ENCODE peak calls at places on chromosomes 12 and 14, in four cellular contexts. One of them, this sample, is unnamed.

GRCh38 chr14:97058071-97058470 is 260.9 kb downstream of the VRK1 start:
- DNase-seq in body of pancreas: no peak
- DNase-seq in stomach: no peak
- DNase-seq in CD4-positive, alpha-beta T cell: no peak
- DNase-seq in this sample: no peak

GRCh38 chr14:101002738-101003137 is 99.2 kb upstream of the RTL1 start:
- DNase-seq in body of pancreas: no peak
- DNase-seq in stomach: no peak
- DNase-seq in CD4-positive, alpha-beta T cell: no peak
- DNase-seq in this sample: no peak

GRCh38 chr12:11756022-11756421 is 106.5 kb downstream of the ETV6 start:
- DNase-seq in body of pancreas: no peak
- DNase-seq in stomach: no peak
- DNase-seq in CD4-positive, alpha-beta T cell: no peak
- DNase-seq in this sample: no peak

GRCh38 chr12:75725505-75726120 is 214.2 kb upstream of the KRR1 start:
- DNase-seq in body of pancreas: no peak
- DNase-seq in stomach: no peak
- DNase-seq in CD4-positive, alpha-beta T cell: no peak
- DNase-seq in this sample: peak

GRCh38 chr12:14802961-14803829 is at the start of the genes C12orf60 and WBP11:
- DNase-seq in body of pancreas: peak
- DNase-seq in stomach: peak
- DNase-seq in CD4-positive, alpha-beta T cell: peak
- DNase-seq in this sample: peak

GRCh38 chr12:20314325-20314724 is 54.0 kb upstream of the PDE3A start:
- DNase-seq in body of pancreas: no peak
- DNase-seq in stomach: no peak
- DNase-seq in CD4-positive, alpha-beta T cell: no peak
- DNase-seq in this sample: peak

GRCh38 chr14:55977346-55977745 is 140.9 kb upstream of the PELI2 start:
- DNase-seq in body of pancreas: no peak
- DNase-seq in stomach: no peak
- DNase-seq in CD4-positive, alpha-beta T cell: no peak
- DNase-seq in this sample: no peak

GRCh38 chr12:116318738-116319050 is 41.2 kb upstream of the MED13L start:
- DNase-seq in body of pancreas: peak
- DNase-seq in stomach: peak
- DNase-seq in CD4-positive, alpha-beta T cell: no peak
- DNase-seq in this sample: no peak

GRCh38 chr12:25051583-25052190 is 102.8 kb upstream of the BCAT1 start:
- DNase-seq in body of pancreas: peak
- DNase-seq in stomach: no peak
- DNase-seq in CD4-positive, alpha-beta T cell: peak
- DNase-seq in this sample: no peak

GRCh38 chr12:13171921-13172859 is 24.3 kb upstream of the EMP1 start:
- DNase-seq in body of pancreas: no peak
- DNase-seq in stomach: no peak
- DNase-seq in CD4-positive, alpha-beta T cell: no peak
- DNase-seq in this sample: peak

GRCh38 chr12:131528144-131528543 is 182.7 kb upstream of the SFSWAP start:
- DNase-seq in body of pancreas: no peak
- DNase-seq in stomach: no peak
- DNase-seq in CD4-positive, alpha-beta T cell: no peak
- DNase-seq in this sample: no peak

GRCh38 chr14:76958975-76959710 is 69.4 kb downstream of the IRF2BPL start:
- DNase-seq in body of pancreas: no peak
- DNase-seq in stomach: no peak
- DNase-seq in CD4-positive, alpha-beta T cell: no peak
- DNase-seq in this sample: peak

GRCh38 chr12:109702126-109702841 is 11.3 kb upstream of the FAM222A start:
- DNase-seq in body of pancreas: no peak
- DNase-seq in stomach: no peak
- DNase-seq in CD4-positive, alpha-beta T cell: no peak
- DNase-seq in this sample: no peak

GRCh38 chr12:66149702-66150398 is 19.3 kb upstream of the LLPH start:
- DNase-seq in body of pancreas: peak
- DNase-seq in stomach: peak
- DNase-seq in CD4-positive, alpha-beta T cell: no peak
- DNase-seq in this sample: no peak

GRCh38 chr14:55301722-55302121 is 30.5 kb downstream of the FBXO34 start:
- DNase-seq in body of pancreas: no peak
- DNase-seq in stomach: no peak
- DNase-seq in CD4-positive, alpha-beta T cell: no peak
- DNase-seq in this sample: peak

GRCh38 chr12:81077686-81078441 is at the start of gene ACSS3:
- DNase-seq in body of pancreas: peak
- DNase-seq in stomach: peak
- DNase-seq in CD4-positive, alpha-beta T cell: no peak
- DNase-seq in this sample: peak

DNA sequence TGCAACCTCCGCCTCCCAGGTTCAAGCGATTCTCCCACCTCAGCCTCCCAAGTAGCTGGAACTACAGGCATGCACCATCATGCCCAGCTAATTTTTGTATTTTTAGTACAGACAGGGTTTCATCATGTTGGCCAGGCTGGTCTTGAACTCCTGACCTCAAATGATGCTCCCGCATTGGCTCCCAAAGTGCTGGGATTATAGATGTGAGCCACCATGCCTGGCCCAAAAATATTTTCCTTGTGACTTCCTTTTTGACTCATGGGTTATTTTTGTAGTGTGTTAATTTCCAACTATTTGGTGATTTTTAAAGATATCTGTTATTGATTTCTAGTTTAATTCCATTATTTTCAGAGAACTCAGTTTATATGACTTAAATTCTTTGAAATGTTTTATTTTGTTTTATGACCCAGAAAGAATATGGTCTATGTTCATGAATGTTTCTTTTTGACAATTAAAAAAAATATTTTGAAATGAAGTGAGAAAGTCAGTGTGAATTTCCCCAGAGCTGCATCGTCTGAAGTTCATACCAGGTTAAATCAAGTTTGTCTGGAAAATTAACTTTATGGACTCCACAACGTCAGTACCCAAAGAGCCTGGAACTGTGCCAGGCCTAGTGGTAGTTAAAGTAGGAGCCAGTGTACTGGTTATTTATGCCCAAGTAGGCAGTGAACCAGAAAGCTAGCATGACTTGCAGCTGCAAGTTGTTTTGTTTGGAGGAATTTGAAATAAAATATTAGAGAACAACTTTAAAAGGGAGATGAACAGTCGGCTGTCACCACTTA is 2.8 kb upstream of the CDKL1 start:
- DNase-seq in body of pancreas: peak
- DNase-seq in stomach: peak
- DNase-seq in CD4-positive, alpha-beta T cell: no peak
- DNase-seq in this sample: peak
- H3K27ac ChIP-seq in body of pancreas: no peak
- H3K27ac ChIP-seq in stomach: no peak
- H3K27ac ChIP-seq in CD4-positive, alpha-beta T cell: no peak
- H3K27ac ChIP-seq in this sample: no peak

GRCh38 chr12:15918066-15918465 is 6.9 kb downstream of the DERA start:
- DNase-seq in body of pancreas: no peak
- DNase-seq in stomach: no peak
- DNase-seq in CD4-positive, alpha-beta T cell: no peak
- DNase-seq in this sample: no peak
- H3K27ac ChIP-seq in body of pancreas: no peak
- H3K27ac ChIP-seq in stomach: no peak
- H3K27ac ChIP-seq in CD4-positive, alpha-beta T cell: no peak
- H3K27ac ChIP-seq in this sample: no peak

DNA sequence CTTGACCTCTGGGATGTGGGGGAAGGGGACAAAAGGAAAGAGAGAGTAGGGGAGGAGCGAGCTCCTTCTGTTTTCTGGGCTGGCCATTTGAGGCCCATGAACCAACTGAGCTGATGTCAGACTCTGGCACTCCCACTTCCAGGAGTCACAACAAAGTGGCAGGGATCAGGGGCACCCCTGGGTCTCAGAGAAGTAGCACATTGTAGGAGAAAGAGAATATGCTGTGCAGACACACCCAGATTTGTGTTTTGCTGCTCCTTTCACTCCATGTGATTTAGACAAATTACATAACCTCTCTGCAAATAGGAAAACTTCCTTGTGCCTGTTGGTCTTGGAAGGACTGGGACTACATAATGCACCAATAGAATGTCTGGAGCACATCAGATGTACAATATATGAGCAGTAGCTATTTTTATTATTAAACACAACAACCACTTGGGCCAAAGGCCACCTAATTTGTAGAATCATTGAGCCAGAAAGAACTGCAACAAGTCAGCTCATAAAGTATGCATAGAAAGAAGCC is 265.5 kb downstream of the ZFP36L1 start:
- DNase-seq in body of pancreas: peak
- DNase-seq in stomach: peak
- DNase-seq in CD4-positive, alpha-beta T cell: no peak
- DNase-seq in this sample: no peak
- H3K27ac ChIP-seq in body of pancreas: peak
- H3K27ac ChIP-seq in stomach: peak
- H3K27ac ChIP-seq in CD4-positive, alpha-beta T cell: no peak
- H3K27ac ChIP-seq in this sample: no peak

DNA sequence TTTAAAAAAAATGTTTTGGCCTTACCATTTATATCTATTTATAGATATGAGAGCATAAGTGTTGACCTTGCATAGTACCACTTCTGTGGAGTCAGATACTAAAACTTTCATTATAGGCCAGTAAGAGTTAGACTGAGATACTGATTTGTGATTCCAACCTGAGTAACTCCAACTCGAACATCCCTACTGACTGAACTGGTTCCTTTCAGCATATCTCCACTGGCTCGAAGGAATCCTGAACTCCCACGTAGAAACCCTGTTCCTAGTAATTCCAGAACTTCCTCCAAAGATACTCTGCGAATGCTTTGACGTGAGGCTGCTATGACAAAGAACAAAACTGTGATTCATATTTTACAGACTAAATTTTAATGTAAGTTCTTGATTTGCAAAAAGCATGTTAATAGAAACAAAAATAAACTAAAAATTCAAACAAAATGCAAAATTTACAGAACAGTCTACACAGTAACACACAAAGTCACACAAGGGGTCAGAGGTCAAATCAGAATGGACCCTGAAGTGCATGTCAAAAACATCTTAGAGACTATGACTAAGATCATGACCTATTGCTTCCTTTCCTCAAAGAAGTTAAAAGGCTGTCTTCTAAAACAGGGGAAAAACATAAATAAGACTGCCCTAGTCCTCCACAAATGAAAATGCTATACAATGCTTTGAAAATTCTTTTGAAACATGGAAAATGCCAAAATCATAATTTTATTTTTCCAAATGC is 31.5 kb downstream of the HEATR5A start:
- DNase-seq in body of pancreas: no peak
- DNase-seq in stomach: no peak
- DNase-seq in CD4-positive, alpha-beta T cell: no peak
- DNase-seq in this sample: no peak
- H3K27ac ChIP-seq in body of pancreas: no peak
- H3K27ac ChIP-seq in stomach: no peak
- H3K27ac ChIP-seq in CD4-positive, alpha-beta T cell: no peak
- H3K27ac ChIP-seq in this sample: peak

GRCh38 chr12:93116632-93117031 is 187.5 kb upstream of the EEA1 start:
- DNase-seq in body of pancreas: no peak
- DNase-seq in stomach: no peak
- DNase-seq in CD4-positive, alpha-beta T cell: no peak
- DNase-seq in this sample: no peak
- H3K27ac ChIP-seq in body of pancreas: no peak
- H3K27ac ChIP-seq in stomach: no peak
- H3K27ac ChIP-seq in CD4-positive, alpha-beta T cell: no peak
- H3K27ac ChIP-seq in this sample: peak

GRCh38 chr14:73610692-73611091 is 1.6 kb upstream of the ACOT6 start:
- DNase-seq in body of pancreas: no peak
- DNase-seq in stomach: no peak
- DNase-seq in CD4-positive, alpha-beta T cell: no peak
- DNase-seq in this sample: peak
- H3K27ac ChIP-seq in body of pancreas: no peak
- H3K27ac ChIP-seq in stomach: no peak
- H3K27ac ChIP-seq in CD4-positive, alpha-beta T cell: no peak
- H3K27ac ChIP-seq in this sample: no peak

GRCh38 chr12:55705802-55706402 is 1.8 kb downstream of the ITGA7 start:
- DNase-seq in body of pancreas: no peak
- DNase-seq in stomach: no peak
- DNase-seq in CD4-positive, alpha-beta T cell: no peak
- DNase-seq in this sample: no peak

GRCh38 chr12:55704824-55705780 is 2.6 kb downstream of the ITGA7 start:
- DNase-seq in body of pancreas: no peak
- DNase-seq in stomach: no peak
- DNase-seq in CD4-positive, alpha-beta T cell: no peak
- DNase-seq in this sample: no peak

GRCh38 chr12:55703976-55704761 is 3.5 kb downstream of the ITGA7 start:
- DNase-seq in body of pancreas: no peak
- DNase-seq in stomach: no peak
- DNase-seq in CD4-positive, alpha-beta T cell: no peak
- DNase-seq in this sample: no peak

GRCh38 chr12:55702861-55703260 is 4.8 kb downstream of the ITGA7 start:
- DNase-seq in body of pancreas: no peak
- DNase-seq in stomach: no peak
- DNase-seq in CD4-positive, alpha-beta T cell: no peak
- DNase-seq in this sample: no peak

GRCh38 chr12:55703288-55703687 is 4.4 kb downstream of the ITGA7 start:
- DNase-seq in body of pancreas: no peak
- DNase-seq in stomach: peak
- DNase-seq in CD4-positive, alpha-beta T cell: no peak
- DNase-seq in this sample: no peak
- H3K27ac ChIP-seq in body of pancreas: no peak
- H3K27ac ChIP-seq in stomach: peak
- H3K27ac ChIP-seq in CD4-positive, alpha-beta T cell: no peak
- H3K27ac ChIP-seq in this sample: no peak